ENCODE peak calls at places on chromosomes 4 and X, in ten cellular contexts. S, C, Q, L, X, B, H, U, E and V are unnamed samples.
A peak's percentile ranks its signal among the peaks of the same experiment; 100 is the strongest.

GRCh38 chrX:138748480-138748879 is 37.0 kb upstream of the FGF13 start:
- DNase-seq in S (peak; percentile 10), C (no peak), Q (peak; percentile 37), L (no peak), X (peak; percentile 7), B (no peak), H (no peak), U (no peak), E (no peak), V (no peak)

GRCh38 chr4:152938237-152938969 is 2.3 kb downstream of the FHDC1 start:
- DNase-seq in S (no peak), C (no peak), Q (peak; percentile 27), L (no peak), X (no peak), B (no peak), H (no peak), U (no peak), E (no peak), V (no peak)

GRCh38 chr4:151163855-151164254 is 64.4 kb downstream of the RPS3A start:
- DNase-seq in S (peak; percentile 47), C (no peak), Q (no peak), L (no peak), X (no peak), B (no peak), H (no peak), U (no peak), E (no peak), V (no peak)

GRCh38 chr4:27881705-27882104 is 1021.1 kb downstream of the STIM2 start:
- DNase-seq in S (no peak), C (no peak), Q (no peak), L (no peak), X (no peak), B (no peak), H (no peak), U (no peak), E (no peak), V (no peak)

GRCh38 chr4:176824645-176825366 is 32.1 kb upstream of the VEGFC start:
- DNase-seq in S (no peak), C (no peak), Q (no peak), L (no peak), X (peak; percentile 20), B (no peak), H (no peak), U (no peak), E (no peak), V (no peak)

GRCh38 chr4:123619895-123620294 is 223.3 kb downstream of the SPRY1 start:
- DNase-seq in S (no peak), C (no peak), Q (no peak), L (no peak), X (no peak), B (no peak), H (no peak), U (no peak), E (no peak), V (no peak)

GRCh38 chr4:1274871-1275270 is 14.8 kb upstream of the MAEA start:
- DNase-seq in S (no peak), C (no peak), Q (no peak), L (no peak), X (no peak), B (no peak), H (no peak), U (no peak), E (no peak), V (no peak)

GRCh38 chr4:24489870-24490269 is 94.5 kb downstream of the DHX15 start:
- DNase-seq in S (peak; percentile 54), C (no peak), Q (no peak), L (no peak), X (peak; percentile 41), B (no peak), H (no peak), U (no peak), E (peak; percentile 64), V (no peak)